ENCODE peak calls at places on chromosomes 12 and 14, in four cellular contexts. E is RPMI8226, Z is HFFc6, M is cardiac muscle cell. V is an unnamed sample.

GRCh38 chr12:58504539-58504938 is 415.8 kb downstream of the LRIG3 start:
- DNase-seq in E (no peak), Z (peak), M (no peak), V (peak)

GRCh38 chr12:41302979-41303403 is 114.9 kb downstream of the PDZRN4 start:
- DNase-seq in E (no peak), Z (no peak), M (no peak), V (no peak)

GRCh38 chr12:49811136-49811535 is 17.1 kb downstream of the NCKAP5L start:
- DNase-seq in E (no peak), Z (no peak), M (no peak), V (no peak)

GRCh38 chr12:132395192-132395907 is 66.0 kb upstream of the GALNT9 start:
- DNase-seq in E (no peak), Z (no peak), M (no peak), V (no peak)

GRCh38 chr12:43884683-43885410 is 49.0 kb downstream of the TMEM117 start:
- DNase-seq in E (no peak), Z (no peak), M (peak), V (no peak)

GRCh38 chr12:69467400-69467799 is 2.8 kb upstream of the FRS2 start:
- DNase-seq in E (no peak), Z (no peak), M (no peak), V (no peak)

GRCh38 chr12:104971276-104971675 is 13.2 kb upstream of the SLC41A2 start:
- DNase-seq in E (no peak), Z (peak), M (no peak), V (peak)

GRCh38 chr12:13000935-13001724 is 1.1 kb upstream of the HEBP1 start:
- DNase-seq in E (peak), Z (no peak), M (peak), V (peak)

GRCh38 chr12:122793685-122794106 is 19.3 kb downstream of the CCDC62 start:
- DNase-seq in E (peak), Z (peak), M (peak), V (peak)

GRCh38 chr12:47808574-47809380 is 10.9 kb downstream of the HDAC7 start:
- DNase-seq in E (peak), Z (peak), M (no peak), V (peak)

GRCh38 chr14:100325958-100326357 is 2.8 kb downstream of the SLC25A47 start:
- DNase-seq in E (no peak), Z (no peak), M (no peak), V (no peak)

GRCh38 chr14:70934084-70934483 is 26.8 kb downstream of the PCNX1 start:
- DNase-seq in E (no peak), Z (no peak), M (no peak), V (peak)

GRCh38 chr12:93407283-93407962 is 29.7 kb downstream of the NUDT4 start:
- DNase-seq in E (no peak), Z (no peak), M (no peak), V (no peak)

GRCh38 chr12:4322789-4323188 is 1.8 kb downstream of the TIGAR start:
- DNase-seq in E (no peak), Z (no peak), M (no peak), V (no peak)

GRCh38 chr14:103707329-103708263 is 7.7 kb downstream of the XRCC3 start:
- DNase-seq in E (no peak), Z (no peak), M (no peak), V (no peak)

GRCh38 chr14:77559381-77559780 is 57.1 kb downstream of the SPTLC2 start:
- DNase-seq in E (no peak), Z (no peak), M (no peak), V (no peak)

GRCh38 chr14:70901218-70901772 is 6.0 kb upstream of the PCNX1 start:
- DNase-seq in E (no peak), Z (peak), M (no peak), V (peak)

GRCh38 chr12:109863961-109864712 is 16.2 kb downstream of the GLTP start:
- DNase-seq in E (no peak), Z (no peak), M (no peak), V (peak)

GRCh38 chr12:1517007-1517406 is 77.4 kb downstream of the FBXL14 start:
- DNase-seq in E (no peak), Z (peak), M (peak), V (peak)

GRCh38 chr12:3614806-3615466 is 123.9 kb downstream of the PRMT8 start:
- DNase-seq in E (no peak), Z (no peak), M (no peak), V (no peak)

GRCh38 chr12:101414533-101415119 is 7.1 kb upstream of the ARL1 start:
- DNase-seq in E (peak), Z (peak), M (peak), V (peak)

GRCh38 chr14:50774542-50775267 is 56.3 kb downstream of the NIN start:
- DNase-seq in E (no peak), Z (no peak), M (no peak), V (no peak)

GRCh38 chr14:104851896-104852663 is 13.0 kb upstream of the CEP170B start:
- DNase-seq in E (peak), Z (peak), M (no peak), V (peak)

GRCh38 chr14:68669644-68670343 is 123.1 kb downstream of the ZFP36L1 start:
- DNase-seq in E (no peak), Z (no peak), M (no peak), V (no peak)

GRCh38 chr12:121005346-121005815 is 10.9 kb downstream of the C12orf43 start:
- DNase-seq in E (peak), Z (peak), M (peak), V (peak)

GRCh38 chr14:104101086-104101621 is 15.7 kb downstream of the ASPG start:
- DNase-seq in E (no peak), Z (no peak), M (no peak), V (no peak)

GRCh38 chr12:4506870-4507269 is 31.8 kb upstream of the RAD51AP1 start:
- DNase-seq in E (no peak), Z (peak), M (no peak), V (no peak)

V was measured in AG20443.